ENCODE peak calls at places on chromosomes 5 and 9, in ten cellular contexts. G is uterus, F is neural progenitor cell, Y is suprapubic skin, U is AG09309, V is A549, I is fibroblast of lung, H is dorsolateral prefrontal cortex, D is lower leg skin, L is K562. O is an unnamed sample.

GRCh38 chr5:59843511-59844230 is 49.9 kb downstream of the PDE4D start:
- DNase-seq in G (no peak), F (no peak), Y (no peak), U (no peak), V (no peak), I (no peak), H (no peak), D (no peak), L (no peak), O (no peak)

GRCh38 chr5:23223846-23224245 is 283.6 kb upstream of the PRDM9 start:
- DNase-seq in G (no peak), F (no peak), Y (no peak), U (no peak), V (no peak), I (no peak), H (no peak), D (no peak), L (no peak), O (no peak)

GRCh38 chr9:78462616-78463015 is 165.7 kb downstream of the PSAT1 start:
- DNase-seq in G (no peak), F (no peak), Y (no peak), U (no peak), V (no peak), I (peak), H (no peak), D (no peak), L (no peak), O (peak)

GRCh38 chr5:150783422-150783928 is 4.9 kb downstream of the SMIM3 start:
- DNase-seq in G (peak), F (no peak), Y (peak), U (peak), V (no peak), I (peak), H (no peak), D (peak), L (no peak), O (peak)

GRCh38 chr9:70486127-70486526 is 71.7 kb upstream of the KLF9 start:
- DNase-seq in G (no peak), F (no peak), Y (no peak), U (no peak), V (no peak), I (no peak), H (no peak), D (no peak), L (no peak), O (no peak)

GRCh38 chr5:96714450-96714849 is 52.3 kb downstream of the CAST start:
- DNase-seq in G (no peak), F (no peak), Y (no peak), U (no peak), V (no peak), I (peak), H (no peak), D (no peak), L (no peak), O (no peak)

GRCh38 chr9:89435315-89435823 is 62.5 kb downstream of the SEMA4D start:
- DNase-seq in G (no peak), F (peak), Y (no peak), U (no peak), V (no peak), I (no peak), H (no peak), D (peak), L (no peak), O (no peak)

GRCh38 chr5:180251887-180252286 is 40.0 kb downstream of the MAPK9 start:
- DNase-seq in G (no peak), F (no peak), Y (no peak), U (no peak), V (no peak), I (no peak), H (no peak), D (no peak), L (no peak), O (no peak)

GRCh38 chr9:93035821-93036351 is 22.6 kb upstream of the SUSD3 start:
- DNase-seq in G (no peak), F (no peak), Y (no peak), U (no peak), V (no peak), I (no peak), H (no peak), D (no peak), L (peak), O (no peak)

GRCh38 chr5:175894251-175894650 is 22.9 kb downstream of the CPLX2 start:
- DNase-seq in G (no peak), F (no peak), Y (no peak), U (no peak), V (no peak), I (no peak), H (no peak), D (no peak), L (no peak), O (no peak)

GRCh38 chr9:23717505-23717904 is 108.5 kb downstream of the ELAVL2 start:
- DNase-seq in G (no peak), F (no peak), Y (no peak), U (no peak), V (no peak), I (no peak), H (no peak), D (no peak), L (no peak), O (no peak)

GRCh38 chr9:20670395-20670794 is 13.7 kb upstream of the FOCAD start:
- DNase-seq in G (no peak), F (no peak), Y (no peak), U (no peak), V (no peak), I (no peak), H (no peak), D (no peak), L (no peak), O (no peak)

GRCh38 chr5:125376059-125376641 is 629.7 kb upstream of the ZNF608 start:
- DNase-seq in G (peak), F (no peak), Y (no peak), U (no peak), V (no peak), I (no peak), H (no peak), D (no peak), L (no peak), O (no peak)

GRCh38 chr9:111838439-111838838 is 43.7 kb upstream of the SHOC1 start:
- DNase-seq in G (no peak), F (no peak), Y (no peak), U (no peak), V (no peak), I (no peak), H (no peak), D (no peak), L (no peak), O (no peak)

GRCh38 chr9:6551126-6551525 is 94.4 kb downstream of the GLDC start:
- DNase-seq in G (no peak), F (no peak), Y (no peak), U (no peak), V (no peak), I (no peak), H (no peak), D (no peak), L (no peak), O (no peak)

GRCh38 chr5:79081779-79082178 is 12.2 kb downstream of the BHMT2 start:
- DNase-seq in G (no peak), F (no peak), Y (no peak), U (no peak), V (no peak), I (no peak), H (no peak), D (no peak), L (no peak), O (no peak)

GRCh38 chr9:91795500-91796241 is 154.4 kb downstream of the ROR2 start:
- DNase-seq in G (no peak), F (no peak), Y (no peak), U (no peak), V (no peak), I (peak), H (no peak), D (no peak), L (no peak), O (no peak)

GRCh38 chr5:103582364-103582763 is 19.8 kb upstream of the NUDT12 start:
- DNase-seq in G (no peak), F (peak), Y (no peak), U (no peak), V (no peak), I (peak), H (no peak), D (no peak), L (peak), O (no peak)

GRCh38 chr9:109448223-109448622 is 49.9 kb downstream of the PTPN3 start:
- DNase-seq in G (no peak), F (no peak), Y (no peak), U (peak), V (no peak), I (peak), H (no peak), D (no peak), L (no peak), O (no peak)

GRCh38 chr5:95620030-95620869 is at the start of gene GPR150:
- DNase-seq in G (no peak), F (peak), Y (peak), U (no peak), V (peak), I (peak), H (peak), D (no peak), L (no peak), O (no peak)

GRCh38 chr9:90300901-90301688 is 341.5 kb downstream of the DIRAS2 start:
- DNase-seq in G (no peak), F (no peak), Y (no peak), U (peak), V (peak), I (peak), H (peak), D (peak), L (no peak), O (peak)

GRCh38 chr5:179478624-179479023 is 71.7 kb upstream of the RUFY1 start:
- DNase-seq in G (no peak), F (no peak), Y (no peak), U (no peak), V (no peak), I (no peak), H (no peak), D (no peak), L (no peak), O (no peak)

GRCh38 chr9:133707761-133708122 is 30.4 kb downstream of the SARDH start:
- DNase-seq in G (no peak), F (no peak), Y (peak), U (no peak), V (no peak), I (no peak), H (peak), D (no peak), L (no peak), O (no peak)

GRCh38 chr9:90307177-90307833 is 335.3 kb downstream of the DIRAS2 start:
- DNase-seq in G (no peak), F (peak), Y (no peak), U (no peak), V (no peak), I (peak), H (no peak), D (no peak), L (no peak), O (no peak)

GRCh38 chr5:52878671-52879070 is 91.0 kb downstream of the ITGA1 start:
- DNase-seq in G (no peak), F (no peak), Y (no peak), U (no peak), V (no peak), I (peak), H (no peak), D (no peak), L (no peak), O (no peak)

GRCh38 chr5:10702040-10702629 is 58.9 kb downstream of the DAP start:
- DNase-seq in G (no peak), F (no peak), Y (no peak), U (no peak), V (no peak), I (peak), H (no peak), D (no peak), L (peak), O (peak)

GRCh38 chr5:75668988-75669760 is 48.1 kb downstream of the POC5 start:
- DNase-seq in G (peak), F (no peak), Y (no peak), U (no peak), V (peak), I (peak), H (no peak), D (no peak), L (peak), O (no peak)

GRCh38 chr5:111401906-111402305 is 110.4 kb downstream of the STARD4 start:
- DNase-seq in G (no peak), F (no peak), Y (no peak), U (no peak), V (no peak), I (no peak), H (no peak), D (no peak), L (no peak), O (no peak)

GRCh38 chr9:131474711-131475110 is 28.0 kb upstream of the POMT1 start:
- DNase-seq in G (no peak), F (no peak), Y (peak), U (no peak), V (no peak), I (no peak), H (no peak), D (no peak), L (no peak), O (no peak)

GRCh38 chr9:127935765-127936221 is 1.9 kb downstream of the DPM2 start:
- DNase-seq in G (no peak), F (no peak), Y (no peak), U (no peak), V (no peak), I (peak), H (no peak), D (no peak), L (peak), O (no peak)

GRCh38 chr9:127937383-127938297 is at the start of gene DPM2:
- DNase-seq in G (peak), F (peak), Y (no peak), U (no peak), V (peak), I (peak), H (peak), D (peak), L (peak), O (no peak)

GRCh38 chr9:127937046-127937382 is 640 bp downstream of the DPM2 start:
- DNase-seq in G (no peak), F (no peak), Y (no peak), U (no peak), V (no peak), I (no peak), H (no peak), D (no peak), L (no peak), O (no peak)

GRCh38 chr9:127934986-127935385 is 2.7 kb downstream of the DPM2 start:
- DNase-seq in G (no peak), F (no peak), Y (no peak), U (no peak), V (no peak), I (no peak), H (no peak), D (no peak), L (no peak), O (no peak)

GRCh38 chr9:127936347-127936852 is 1.3 kb downstream of the DPM2 start:
- DNase-seq in G (no peak), F (no peak), Y (no peak), U (no peak), V (no peak), I (no peak), H (no peak), D (no peak), L (no peak), O (no peak)
- H3K4me3 ChIP-seq in G (peak), F (peak), Y (peak), U (peak), V (peak), I (peak), H (peak), D (no peak), L (peak), O (peak)

DNA sequence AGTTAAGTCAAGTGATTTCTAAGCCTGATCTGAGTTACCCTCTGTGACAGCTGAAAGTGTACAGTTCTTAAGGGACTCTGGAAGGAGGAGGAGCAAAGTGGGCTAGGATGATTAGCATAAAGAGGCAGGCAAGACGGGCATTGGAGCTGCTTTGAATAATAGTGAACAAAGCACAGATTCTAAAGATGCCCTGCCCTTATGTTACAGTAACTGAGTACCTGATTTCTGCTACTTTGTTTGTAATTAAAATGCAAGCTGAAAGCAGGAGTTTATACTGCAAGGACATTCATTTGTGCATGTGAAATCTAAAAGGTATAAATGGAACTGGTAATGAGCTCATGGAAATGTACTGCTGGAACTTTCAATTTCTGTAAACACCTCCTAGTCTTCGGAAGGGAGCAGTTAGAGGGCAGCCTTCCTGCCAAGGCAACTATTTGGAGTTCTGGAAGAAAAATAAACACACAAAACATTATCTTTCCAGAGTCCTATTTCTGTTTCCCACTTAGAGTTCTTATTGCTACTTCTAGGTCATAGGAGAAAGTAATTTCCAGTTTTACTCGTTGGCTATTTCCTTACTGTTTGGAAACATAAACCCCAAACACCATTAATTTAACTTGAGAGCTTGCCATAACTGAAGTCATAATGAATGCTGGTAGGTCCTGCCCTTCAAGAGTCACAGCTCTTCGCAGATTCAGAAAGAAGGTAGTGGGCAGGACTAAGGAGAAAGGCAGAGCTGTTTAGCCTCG is at the start of gene RANBP3L:
- DNase-seq in G (no peak), F (peak), Y (no peak), U (no peak), V (no peak), I (peak), H (no peak), D (no peak), L (peak), O (peak)
- TF ChIP-seq CTCF in G (no peak), F (no peak), Y (no peak), U (no peak), V (no peak), I (no peak), H (no peak), D (no peak), L (no peak), O (no peak)

DNA sequence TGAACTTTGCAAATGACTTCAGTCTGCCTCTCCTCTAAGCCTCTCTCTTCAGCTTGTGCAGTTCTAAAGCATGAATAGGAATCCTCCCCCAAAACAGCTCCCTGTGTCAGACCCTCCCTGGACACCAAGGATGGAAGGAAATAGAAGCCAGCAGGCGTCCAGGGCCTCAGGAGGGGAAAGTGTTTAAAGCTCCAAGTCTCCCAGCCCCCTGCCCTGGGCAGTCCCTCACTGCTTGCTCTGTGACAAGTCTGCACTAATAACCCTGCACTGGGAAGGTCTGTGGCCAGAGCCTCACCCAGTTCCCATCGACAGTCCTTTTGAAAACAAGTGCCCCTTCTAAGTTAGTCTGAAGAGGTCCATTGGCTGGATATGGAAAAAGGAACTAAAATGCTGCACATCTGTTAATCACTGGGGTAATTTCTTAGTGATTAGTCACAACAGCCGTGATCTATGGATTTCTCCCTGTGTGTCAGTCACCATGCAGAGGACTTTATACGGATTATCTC is 195.2 kb downstream of the FBXL7 start:
- DNase-seq in G (peak), F (no peak), Y (no peak), U (no peak), V (no peak), I (peak), H (no peak), D (no peak), L (no peak), O (no peak)
- H3K4me3 ChIP-seq in G (no peak), F (no peak), Y (no peak), U (no peak), V (no peak), I (no peak), H (no peak), D (no peak), L (no peak), O (no peak)

DNA sequence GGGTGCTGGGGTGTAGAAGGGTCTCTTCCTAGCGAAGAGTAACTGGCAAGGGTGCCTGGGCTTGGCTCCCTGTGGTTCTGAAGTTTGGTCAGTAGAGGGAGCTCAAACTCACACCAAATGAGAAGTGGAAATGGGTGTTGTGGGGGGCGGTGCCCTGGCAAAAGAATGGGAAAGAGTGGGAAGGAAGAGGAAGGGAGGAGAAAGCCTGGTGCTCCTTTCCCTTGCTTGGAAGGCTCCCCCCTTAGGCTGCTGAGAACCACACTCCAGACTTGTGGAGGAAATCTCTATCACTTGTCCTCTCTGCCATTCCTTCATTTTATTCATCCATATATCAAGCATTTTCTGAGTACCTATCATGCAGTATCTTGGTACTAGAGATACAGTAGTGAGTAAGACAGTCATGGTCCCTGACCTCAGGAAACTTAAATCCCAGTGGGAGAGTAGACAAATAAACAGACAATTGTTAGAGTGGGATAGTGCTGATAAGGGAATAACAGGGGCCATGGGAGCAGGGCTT is 13.0 kb downstream of the SLC4A9 start:
- DNase-seq in G (peak), F (peak), Y (peak), U (peak), V (peak), I (peak), H (peak), D (peak), L (peak), O (no peak)
- TF ChIP-seq CTCF in G (peak), F (peak), Y (peak), U (peak), V (peak), I (peak), H (peak), D (no peak), L (peak), O (peak)

O was measured in AG04449.